ENCODE peak calls at places on chromosome 2, in eight cellular contexts. J is foreskin fibroblast; L is amniotic stem cell; T is T-helper 2 cell; E is activated gamma-delta T cell treated with Interleukin-2 at 50 U/mL for 16 hours; D is iPS-NIHi11; P is activated CD4-positive, alpha-beta T cell treated with anti-CD3 and anti-CD28 coated beads, Interleukin-2, amount 10 ng/mL, durations not matched to agents 24 days and 14 days; Z is stimulated activated CD4-positive, alpha-beta T cell treated with anti-CD3 and anti-CD28 coated beads, Interleukin-2, amount 100 ng/mL, for 48 hours. N is an unnamed sample.

GRCh38 chr2:207334631-207335371 is 169.1 kb upstream of the KLF7 start:
- DNase-seq in J (peak), L (peak), T (peak), E (no peak), D (peak), P (peak), Z (peak), N (peak)

GRCh38 chr2:118633371-118633770 is 214.1 kb downstream of the EN1 start:
- DNase-seq in J (no peak), L (no peak), T (no peak), E (no peak), D (no peak), P (peak), Z (no peak), N (no peak)

GRCh38 chr2:144211826-144212225 is 308.1 kb downstream of the ZEB2 start:
- DNase-seq in J (no peak), L (no peak), T (peak), E (no peak), D (no peak), P (no peak), Z (no peak), N (no peak)

GRCh38 chr2:182897137-182897536 is 30.7 kb upstream of the FRZB start:
- DNase-seq in J (peak), L (no peak), T (no peak), E (no peak), D (no peak), P (no peak), Z (no peak), N (peak)

GRCh38 chr2:217685255-217685605 is 317.6 kb downstream of the TNS1 start:
- DNase-seq in J (peak), L (peak), T (no peak), E (no peak), D (peak), P (no peak), Z (no peak), N (peak)

GRCh38 chr2:215105607-215106354 is 32.6 kb downstream of the ABCA12 start:
- DNase-seq in J (peak), L (no peak), T (no peak), E (no peak), D (no peak), P (no peak), Z (no peak), N (peak)

GRCh38 chr2:100416939-100417744 is at the start of gene CHST10:
- DNase-seq in J (peak), L (peak), T (peak), E (peak), D (peak), P (peak), Z (peak), N (no peak)

GRCh38 chr2:178756843-178757242 is 50.4 kb downstream of the TTN start:
- DNase-seq in J (peak), L (peak), T (no peak), E (no peak), D (no peak), P (no peak), Z (no peak), N (peak)

GRCh38 chr2:241821460-241822263 is 12.7 kb downstream of the NEU4 start:
- DNase-seq in J (no peak), L (no peak), T (no peak), E (no peak), D (peak), P (no peak), Z (no peak), N (no peak)

GRCh38 chr2:142483653-142484052 is 352.8 kb upstream of the LRP1B start:
- DNase-seq in J (no peak), L (no peak), T (no peak), E (no peak), D (no peak), P (no peak), Z (no peak), N (no peak)

GRCh38 chr2:117702098-117702497 is 112.4 kb upstream of the DDX18 start:
- DNase-seq in J (no peak), L (no peak), T (no peak), E (no peak), D (no peak), P (no peak), Z (no peak), N (no peak)

GRCh38 chr2:191105082-191105481 is 45.7 kb downstream of the STAT4 start:
- DNase-seq in J (peak), L (no peak), T (no peak), E (no peak), D (no peak), P (no peak), Z (no peak), N (peak)

GRCh38 chr2:43616967-43617366 is 20.1 kb upstream of the PLEKHH2 start:
- DNase-seq in J (no peak), L (no peak), T (no peak), E (no peak), D (no peak), P (no peak), Z (no peak), N (no peak)

GRCh38 chr2:233152541-233152940 is 92.4 kb downstream of the INPP5D start:
- DNase-seq in J (peak), L (no peak), T (no peak), E (no peak), D (no peak), P (no peak), Z (no peak), N (no peak)

GRCh38 chr2:61694312-61695274 is 156.4 kb upstream of the XPO1 start:
- DNase-seq in J (peak), L (peak), T (peak), E (peak), D (peak), P (peak), Z (peak), N (peak)

GRCh38 chr2:3130444-3130843 is 247.2 kb downstream of the EIPR1 start:
- DNase-seq in J (no peak), L (no peak), T (no peak), E (no peak), D (no peak), P (no peak), Z (no peak), N (no peak)

GRCh38 chr2:129803067-129803466 is 176.4 kb upstream of the RAB6C start:
- DNase-seq in J (peak), L (no peak), T (no peak), E (no peak), D (no peak), P (no peak), Z (no peak), N (no peak)

GRCh38 chr2:12754643-12755042 is 37.9 kb downstream of the TRIB2 start:
- DNase-seq in J (no peak), L (no peak), T (no peak), E (no peak), D (peak), P (no peak), Z (no peak), N (no peak)

GRCh38 chr2:140988597-140988996 is 1142.2 kb downstream of the LRP1B start:
- DNase-seq in J (peak), L (no peak), T (no peak), E (no peak), D (no peak), P (no peak), Z (no peak), N (no peak)

GRCh38 chr2:50746526-50746925 is 285.4 kb downstream of the NRXN1 start:
- DNase-seq in J (no peak), L (no peak), T (peak), E (no peak), D (peak), P (no peak), Z (peak), N (peak)

GRCh38 chr2:215615829-215616226 is 180.0 kb upstream of the FN1 start:
- DNase-seq in J (no peak), L (no peak), T (no peak), E (no peak), D (no peak), P (no peak), Z (no peak), N (no peak)

GRCh38 chr2:118190365-118190916 is 102.2 kb downstream of the INSIG2 start:
- DNase-seq in J (no peak), L (no peak), T (no peak), E (no peak), D (no peak), P (no peak), Z (no peak), N (no peak)

N was measured in HS-5.